ENCODE peak calls at places on chromosome 16, in four cellular contexts. One of them, this sample, is unnamed.

GRCh38 chr16:31365131-31365865 is 10.3 kb downstream of the ITGAX start:
- DNase-seq in mesendoderm: no peak
- DNase-seq in left ventricle myocardium inferior: no peak
- DNase-seq in OCI-LY7: no peak
- DNase-seq in this sample: peak

GRCh38 chr16:25052161-25052511 is 37.0 kb upstream of the ARHGAP17 start:
- DNase-seq in OCI-LY7: no peak
- DNase-seq in left ventricle myocardium inferior: no peak
- DNase-seq in mesendoderm: no peak
- DNase-seq in this sample: no peak

GRCh38 chr16:19481769-19482168 is 40.1 kb downstream of the GDE1 start:
- DNase-seq in left ventricle myocardium inferior: no peak
- DNase-seq in mesendoderm: no peak
- DNase-seq in OCI-LY7: no peak
- DNase-seq in this sample: no peak

GRCh38 chr16:15672514-15673167 is 22.6 kb downstream of the NDE1 start:
- DNase-seq in left ventricle myocardium inferior: peak
- DNase-seq in OCI-LY7: no peak
- DNase-seq in mesendoderm: peak
- DNase-seq in this sample: peak

GRCh38 chr16:15864939-15865338 is 8.1 kb upstream of the MYH11 start:
- DNase-seq in mesendoderm: no peak
- DNase-seq in left ventricle myocardium inferior: no peak
- DNase-seq in OCI-LY7: no peak
- DNase-seq in this sample: no peak

GRCh38 chr16:47861999-47862398 is 293.8 kb downstream of the ABCC12 start:
- DNase-seq in mesendoderm: no peak
- DNase-seq in left ventricle myocardium inferior: no peak
- DNase-seq in OCI-LY7: no peak
- DNase-seq in this sample: no peak

GRCh38 chr16:66344533-66345145 is 21.9 kb upstream of the CDH5 start:
- DNase-seq in mesendoderm: no peak
- DNase-seq in OCI-LY7: peak
- DNase-seq in left ventricle myocardium inferior: no peak
- DNase-seq in this sample: no peak

GRCh38 chr16:23518435-23518891 is 8.2 kb upstream of the GGA2 start:
- DNase-seq in left ventricle myocardium inferior: no peak
- DNase-seq in OCI-LY7: peak
- DNase-seq in mesendoderm: no peak
- DNase-seq in this sample: no peak

GRCh38 chr16:87295259-87295658 is 21.9 kb downstream of the C16orf95 start:
- DNase-seq in left ventricle myocardium inferior: no peak
- DNase-seq in mesendoderm: peak
- DNase-seq in OCI-LY7: peak
- DNase-seq in this sample: no peak
- H3K27ac ChIP-seq in left ventricle myocardium inferior: no peak
- H3K27ac ChIP-seq in mesendoderm: no peak
- H3K27ac ChIP-seq in OCI-LY7: no peak
- H3K27ac ChIP-seq in this sample: no peak

DNA sequence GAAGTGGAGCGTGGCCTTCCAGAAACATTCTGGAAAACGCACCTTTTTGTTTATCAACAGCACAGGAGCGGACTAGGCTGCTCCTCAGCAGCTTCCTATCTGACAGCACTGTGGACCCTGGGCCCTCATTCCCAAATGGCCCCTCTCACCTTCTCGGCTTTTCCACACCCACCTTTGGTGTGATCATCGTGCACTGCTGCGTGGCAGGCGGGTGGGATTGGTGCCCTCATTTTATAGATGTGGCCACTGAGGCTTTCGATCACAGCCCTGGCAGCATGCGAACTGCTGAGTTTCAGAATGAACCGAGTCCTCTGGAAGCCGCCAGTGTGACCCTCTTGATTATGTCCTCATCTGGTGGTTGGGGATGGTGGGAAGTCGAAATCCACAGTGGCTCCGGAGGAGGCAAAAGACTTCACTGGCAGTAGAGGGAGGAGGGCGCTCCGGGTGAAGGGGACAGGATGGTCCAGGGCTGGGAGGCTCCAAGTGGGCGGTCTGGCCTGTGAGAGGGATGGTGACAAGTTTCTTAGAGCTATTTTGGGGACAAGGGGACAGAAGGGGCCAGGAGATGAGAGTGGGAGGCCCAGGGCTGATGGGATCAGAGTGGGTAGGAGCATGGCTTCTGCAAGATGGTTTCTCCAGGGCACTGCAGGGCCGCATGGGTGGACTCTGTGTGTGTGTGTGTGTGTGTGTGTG is 49.5 kb downstream of the NKD1 start:
- DNase-seq in left ventricle myocardium inferior: no peak
- DNase-seq in OCI-LY7: no peak
- DNase-seq in mesendoderm: no peak
- DNase-seq in this sample: no peak
- H3K27ac ChIP-seq in left ventricle myocardium inferior: no peak
- H3K27ac ChIP-seq in OCI-LY7: no peak
- H3K27ac ChIP-seq in mesendoderm: no peak
- H3K27ac ChIP-seq in this sample: no peak

GRCh38 chr16:56635441-56635967 is 3.0 kb upstream of the MT1A start:
- DNase-seq in OCI-LY7: no peak
- DNase-seq in left ventricle myocardium inferior: no peak
- DNase-seq in mesendoderm: no peak
- DNase-seq in this sample: no peak

GRCh38 chr16:56639045-56639444 is 579 bp downstream of the MT1A start:
- DNase-seq in OCI-LY7: no peak
- DNase-seq in mesendoderm: no peak
- DNase-seq in left ventricle myocardium inferior: no peak
- DNase-seq in this sample: no peak

GRCh38 chr16:56636616-56637413 is 1.7 kb upstream of the MT1A start:
- DNase-seq in mesendoderm: no peak
- DNase-seq in left ventricle myocardium inferior: no peak
- DNase-seq in OCI-LY7: no peak
- DNase-seq in this sample: no peak

GRCh38 chr16:56640076-56640475 is 1.6 kb downstream of the MT1A start:
- DNase-seq in OCI-LY7: no peak
- DNase-seq in left ventricle myocardium inferior: no peak
- DNase-seq in mesendoderm: no peak
- DNase-seq in this sample: no peak

GRCh38 chr16:56637814-56638750 is at the start of gene MT1A:
- DNase-seq in OCI-LY7: no peak
- DNase-seq in mesendoderm: peak
- DNase-seq in left ventricle myocardium inferior: peak
- DNase-seq in this sample: peak
- H3K27ac ChIP-seq in OCI-LY7: no peak
- H3K27ac ChIP-seq in mesendoderm: no peak
- H3K27ac ChIP-seq in left ventricle myocardium inferior: peak
- H3K27ac ChIP-seq in this sample: peak

DNA sequence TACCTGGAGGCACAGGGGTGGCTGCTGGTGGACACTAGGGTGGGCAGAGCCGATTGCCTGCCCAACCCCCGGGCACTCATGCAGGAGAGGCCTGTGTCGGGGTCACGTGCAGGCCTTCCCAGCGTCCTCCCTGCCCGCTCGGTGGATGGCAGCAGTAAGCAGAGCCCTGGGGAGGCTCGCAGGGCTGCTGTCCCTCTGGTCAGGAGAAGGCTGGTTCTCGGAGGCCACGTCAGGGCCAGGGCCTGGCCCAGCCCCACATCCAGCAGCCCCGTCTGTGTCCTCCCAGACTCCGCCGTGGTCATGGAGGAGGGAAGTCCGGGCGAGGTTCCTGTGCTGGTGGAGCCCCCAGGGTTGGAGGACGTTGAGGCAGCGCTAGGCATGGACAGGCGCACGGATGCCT is 35.6 kb downstream of the TSC2 start:
- DNase-seq in mesendoderm: no peak
- DNase-seq in OCI-LY7: no peak
- DNase-seq in left ventricle myocardium inferior: no peak
- DNase-seq in this sample: no peak
- H3K27ac ChIP-seq in mesendoderm: no peak
- H3K27ac ChIP-seq in OCI-LY7: no peak
- H3K27ac ChIP-seq in left ventricle myocardium inferior: peak
- H3K27ac ChIP-seq in this sample: no peak

GRCh38 chr16:67457611-67458010 is 23.3 kb downstream of the ATP6V0D1 start:
- DNase-seq in mesendoderm: no peak
- DNase-seq in left ventricle myocardium inferior: no peak
- DNase-seq in OCI-LY7: no peak
- DNase-seq in this sample: no peak
- H3K27ac ChIP-seq in mesendoderm: no peak
- H3K27ac ChIP-seq in left ventricle myocardium inferior: peak
- H3K27ac ChIP-seq in OCI-LY7: no peak
- H3K27ac ChIP-seq in this sample: no peak